ENCODE peak calls at places on chromosomes 13 and 19, in six cellular contexts. X is neuronal stem cell, R is H1, K is mesenchymal stem cell, G is IMR-90, V is H9. B is an unnamed sample.

GRCh38 chr19:45764487-45764886 is 4.6 kb downstream of the SIX5 start:
- DNase-seq in X (no peak), K (no peak), V (no peak), R (no peak), G (no peak), B (no peak)

GRCh38 chr13:97743946-97744345 is 209.5 kb upstream of the IPO5 start:
- DNase-seq in X (no peak), V (no peak), G (no peak), R (no peak), K (peak; percentile 30), B (no peak)

GRCh38 chr13:111480976-111481375 is 160.5 kb downstream of the TEX29 start:
- DNase-seq in G (no peak), R (no peak), K (no peak), X (no peak), V (no peak), B (no peak)

GRCh38 chr19:13241321-13242104 is 91.3 kb downstream of the IER2 start:
- DNase-seq in V (peak; percentile 52), K (no peak), G (no peak), X (no peak), R (no peak), B (no peak)

GRCh38 chr13:42174344-42175162 is 97.4 kb upstream of the AKAP11 start:
- DNase-seq in X (no peak), V (no peak), K (peak; percentile 86), G (peak; percentile 73), R (no peak), B (no peak)

GRCh38 chr13:101739382-101740178 is 287.1 kb downstream of the ITGBL1 start:
- DNase-seq in X (no peak), V (no peak), G (no peak), R (no peak), K (no peak), B (no peak)

GRCh38 chr13:101157261-101157660 is 259.0 kb downstream of the NALCN start:
- DNase-seq in K (no peak), X (no peak), R (no peak), V (no peak), G (no peak), B (peak; percentile 14)

GRCh38 chr13:79404985-79405384 is 1.1 kb downstream of the RBM26 start:
- DNase-seq in X (no peak), R (no peak), G (no peak), V (no peak), K (no peak), B (no peak)

GRCh38 chr13:98490866-98491265 is 86.0 kb downstream of the STK24 start:
- DNase-seq in V (no peak), X (no peak), R (no peak), K (no peak), G (no peak), B (no peak)

GRCh38 chr19:2451741-2452140 is 5.0 kb downstream of the LMNB2 start:
- DNase-seq in V (no peak), R (no peak), X (no peak), G (no peak), K (no peak), B (no peak)

GRCh38 chr19:14116918-14117578 is 514 bp downstream of the PRKACA start:
- DNase-seq in R (no peak), K (no peak), V (no peak), X (no peak), G (no peak), B (no peak)

GRCh38 chr13:46378411-46378810 is 8.6 kb downstream of the RUBCNL start:
- DNase-seq in G (no peak), R (no peak), X (no peak), K (no peak), V (no peak), B (no peak)

GRCh38 chr19:22422220-22422619 is at the start of gene ZNF98:
- DNase-seq in G (no peak), X (no peak), K (no peak), R (no peak), V (no peak), B (peak; percentile 56)

GRCh38 chr13:104426435-104426834 is 1360.2 kb upstream of the SLC10A2 start:
- DNase-seq in V (no peak), R (no peak), K (no peak), G (no peak), X (no peak), B (no peak)

GRCh38 chr13:21061077-21061945 is at the start of gene LATS2:
- DNase-seq in X (peak; percentile 94), K (peak; percentile 94), V (peak; percentile 96), G (peak; percentile 94), R (peak; percentile 80), B (peak; percentile 96)

GRCh38 chr13:77571956-77572355 is 36.5 kb downstream of the SCEL start:
- DNase-seq in K (no peak), G (no peak), V (no peak), X (no peak), R (no peak), B (no peak)

GRCh38 chr13:28355822-28356371 is 139.0 kb downstream of the FLT1 start:
- DNase-seq in G (peak; percentile 86), V (no peak), K (peak; percentile 96), R (no peak), X (no peak), B (no peak)

GRCh38 chr13:102020611-102021216 is 381.1 kb downstream of the FGF14 start:
- DNase-seq in G (no peak), X (no peak), V (no peak), R (no peak), K (no peak), B (peak; percentile 83)

GRCh38 chr13:39783051-39783450 is 127.6 kb downstream of the COG6 start:
- DNase-seq in R (no peak), K (no peak), X (no peak), G (no peak), V (no peak), B (no peak)

GRCh38 chr13:25170554-25171107 is 1.5 kb downstream of the AMER2 start:
- DNase-seq in R (no peak), V (no peak), G (no peak), K (no peak), X (no peak), B (no peak)

GRCh38 chr13:46143239-46143701 is 38.4 kb upstream of the CPB2 start:
- DNase-seq in K (no peak), G (no peak), V (no peak), X (no peak), R (no peak), B (no peak)

GRCh38 chr13:48505597-48506091 is 27.2 kb downstream of the RCBTB2 start:
- DNase-seq in G (peak; percentile 71), X (no peak), K (peak; percentile 60), R (no peak), V (no peak), B (peak; percentile 20)

GRCh38 chr13:82657471-82657870 is 1224.8 kb downstream of the SLITRK1 start:
- DNase-seq in V (no peak), X (no peak), R (no peak), K (no peak), G (no peak), B (no peak)

GRCh38 chr13:82654143-82654542 is 1228.1 kb downstream of the SLITRK1 start:
- DNase-seq in V (no peak), K (no peak), X (no peak), G (no peak), R (no peak), B (no peak)

GRCh38 chr13:82655518-82655855 is 1226.8 kb downstream of the SLITRK1 start:
- DNase-seq in R (no peak), V (no peak), X (no peak), G (peak; percentile 40), K (no peak), B (no peak)

GRCh38 chr13:82654851-82655517 is 1227.3 kb downstream of the SLITRK1 start:
- DNase-seq in G (peak; percentile 82), R (no peak), K (no peak), V (no peak), X (no peak), B (no peak)
- H3K9ac ChIP-seq in G (no peak overlapping the region), R (no peak overlapping the region), K (peak overlapping the region; percentile 91), V (no peak overlapping the region), X (no peak overlapping the region), B (no peak overlapping the region)

GRCh38 chr19:40411958-40412499 is 1.1 kb downstream of the PRX start:
- DNase-seq in R (no peak), K (peak; percentile 45), G (no peak), V (no peak), X (no peak), B (no peak)
- H3K14ac ChIP-seq in R (no peak overlapping the region), K (no peak overlapping the region), G (no peak overlapping the region), V (no peak overlapping the region), X (peak overlapping the region; percentile 21), B (no peak overlapping the region)

DNA sequence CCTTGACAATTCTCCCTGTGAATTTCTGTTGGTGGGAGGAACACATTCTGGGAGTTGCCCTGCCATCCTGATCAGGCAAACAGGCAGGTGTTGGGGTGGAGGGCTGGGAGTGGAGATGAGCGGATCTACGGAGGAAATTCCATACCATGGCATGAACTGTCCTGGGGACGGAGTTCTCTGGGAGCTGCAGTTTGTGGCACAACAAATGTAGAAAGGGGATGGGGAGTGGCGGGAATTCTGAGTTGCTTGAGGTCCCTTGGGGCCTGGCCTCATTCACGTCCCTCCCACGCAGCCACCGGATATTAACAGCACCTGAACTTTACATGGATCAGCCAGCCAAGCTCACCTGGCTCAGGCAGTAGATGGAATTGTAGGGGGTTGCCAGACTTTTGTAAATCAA is 70.0 kb downstream of the CHST8 start:
- DNase-seq in K (no peak), R (no peak), V (no peak), X (no peak), G (no peak), B (no peak)
- H3K9ac ChIP-seq in K (no peak overlapping the region), R (no peak overlapping the region), V (no peak overlapping the region), X (no peak overlapping the region), G (no peak overlapping the region), B (no peak overlapping the region)

DNA sequence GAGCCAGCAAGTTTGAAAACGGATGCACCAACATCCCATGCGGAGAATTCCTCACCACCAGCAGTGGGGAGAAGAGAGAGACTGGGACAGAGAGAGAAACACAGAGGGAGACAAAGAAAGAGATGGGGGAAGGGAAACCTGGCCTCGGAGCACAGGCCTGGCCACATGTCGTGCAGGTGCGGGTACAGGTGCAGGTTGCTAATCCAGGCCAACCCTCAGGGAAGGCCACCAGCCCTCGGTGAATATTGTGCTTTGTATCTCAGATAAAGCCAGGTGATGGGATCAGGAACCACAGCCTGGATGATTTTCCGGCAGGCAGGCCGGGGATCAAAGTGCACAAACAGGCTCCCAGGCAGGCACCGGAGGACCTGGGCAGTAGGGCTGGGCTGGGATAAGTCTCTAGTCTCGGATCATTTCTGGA is 3.8 kb downstream of the GAS6 start:
- DNase-seq in V (peak; percentile 57), K (no peak), G (no peak), R (no peak), X (no peak), B (no peak)
- H3K14ac ChIP-seq in V (peak overlapping the region; percentile 83), K (no peak overlapping the region), G (peak overlapping the region; percentile 73), R (no peak overlapping the region), X (no peak overlapping the region), B (no peak overlapping the region)

DNA sequence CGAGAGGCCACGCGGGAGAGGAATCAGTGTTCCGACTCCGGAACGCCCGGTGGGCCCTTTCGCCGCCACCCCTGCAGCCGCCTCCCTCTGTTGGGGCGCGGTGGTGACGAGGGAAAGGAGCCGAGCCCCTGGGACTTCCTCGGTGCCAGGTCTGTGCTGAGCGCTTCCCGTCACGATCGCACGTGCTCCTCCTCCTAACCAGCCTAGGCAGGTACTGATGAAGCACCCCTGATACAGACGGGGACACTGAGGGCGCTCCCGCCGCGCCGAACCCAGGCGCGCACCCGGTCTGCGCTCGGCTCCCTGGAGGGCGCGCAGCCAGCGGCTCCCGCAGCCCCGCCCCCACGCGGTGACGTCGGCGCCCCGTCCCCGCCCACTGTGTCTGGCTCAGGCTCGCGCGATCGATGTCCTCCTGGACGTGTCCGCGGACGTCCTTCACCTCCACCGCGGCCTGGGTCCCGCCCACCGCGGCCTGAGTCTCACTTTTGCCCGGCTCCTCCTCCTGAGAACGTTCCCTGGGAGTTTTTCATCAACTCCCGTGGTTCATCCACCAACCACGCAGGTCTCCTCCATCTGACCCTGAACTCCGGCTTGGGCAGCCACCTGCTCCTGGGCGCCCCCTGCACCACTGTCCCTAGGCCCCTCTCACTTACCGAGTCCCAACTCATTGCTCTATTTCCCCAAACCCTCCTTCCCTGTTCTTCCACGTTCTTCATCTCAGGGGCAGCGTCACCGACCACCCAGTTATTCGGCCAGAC is 2.6 kb upstream of the KLK15 start:
- DNase-seq in X (peak; percentile 71), K (peak; percentile 67), V (peak; percentile 81), G (peak; percentile 45), R (no peak), B (peak; percentile 25)
- H3K9ac ChIP-seq in X (peak overlapping the region; percentile 89), K (peak overlapping the region; percentile 69), V (peak overlapping the region; percentile 71), G (peak overlapping the region; percentile 54), R (peak overlapping the region; percentile 42), B (peak overlapping the region; percentile 75)